ENCODE peak calls at places on chromosome 14, in nine cellular contexts. Z is neural crest cell; J is mesendoderm; C is activated CD4-positive, alpha-beta T cell treated with anti-CD3 and anti-CD28 coated beads, Interleukin-2, amount 50 U/mL, for 4 hours; G is NCI-H345; D is GM20000; Q is HTR-8/SVneo; X is Jurkat, Clone E6-1; K is esophagus muscularis mucosa. B is an unnamed sample.

GRCh38 chr14:100341301-100342031 is 18.3 kb downstream of the SLC25A47 start:
- DNase-seq in C (no peak), Z (no peak), K (no peak), X (no peak), D (peak), Q (peak), J (no peak), G (no peak), B (no peak)

GRCh38 chr14:75441731-75442130 is 13.9 kb downstream of the JDP2 start:
- DNase-seq in G (no peak), D (no peak), K (no peak), C (no peak), Z (no peak), J (peak), X (no peak), Q (no peak), B (no peak)

GRCh38 chr14:92105845-92106094 is 612 bp downstream of the ATXN3 start:
- DNase-seq in J (no peak), Q (no peak), G (no peak), D (no peak), K (peak), Z (peak), X (no peak), C (no peak), B (no peak)

GRCh38 chr14:87391066-87391465 is 601.9 kb downstream of the GALC start:
- DNase-seq in Z (no peak), G (no peak), C (no peak), J (no peak), D (no peak), K (no peak), X (no peak), Q (no peak), B (no peak)

GRCh38 chr14:59018978-59019377 is 169.5 kb upstream of the DAAM1 start:
- DNase-seq in Z (no peak), X (no peak), J (peak), C (no peak), D (no peak), K (no peak), Q (no peak), G (no peak), B (no peak)

GRCh38 chr14:38238332-38238731 is 17.6 kb downstream of the CLEC14A start:
- DNase-seq in J (no peak), Z (no peak), K (no peak), D (no peak), G (no peak), C (no peak), Q (no peak), X (no peak), B (no peak)

GRCh38 chr14:63438065-63438757 is 105.0 kb downstream of the PPP2R5E start:
- DNase-seq in Z (no peak), K (peak), C (peak), X (peak), D (peak), G (no peak), J (peak), Q (peak), B (no peak)

GRCh38 chr14:52790756-52791203 is 627 bp downstream of the GNPNAT1 start:
- DNase-seq in K (no peak), G (no peak), D (no peak), J (no peak), Z (no peak), X (no peak), C (peak), Q (no peak), B (no peak)

GRCh38 chr14:65791551-65791981 is 379.0 kb downstream of the FUT8 start:
- DNase-seq in J (no peak), K (no peak), X (peak), D (peak), Q (peak), G (no peak), Z (no peak), C (no peak), B (no peak)

GRCh38 chr14:35215110-35215872 is 76.9 kb upstream of the PSMA6 start:
- DNase-seq in K (no peak), J (peak), X (no peak), Z (no peak), D (peak), C (no peak), Q (peak), G (no peak), B (no peak)

GRCh38 chr14:50371546-50371945 is 25.1 kb downstream of the CDKL1 start:
- DNase-seq in J (no peak), C (no peak), K (no peak), Z (no peak), D (no peak), Q (no peak), G (no peak), X (no peak), B (no peak)

GRCh38 chr14:62914025-62914424 is 131.2 kb downstream of the KCNH5 start:
- DNase-seq in C (no peak), K (no peak), X (no peak), D (no peak), J (no peak), Z (no peak), Q (peak), G (no peak), B (no peak)

GRCh38 chr14:32648434-32648833 is 290.2 kb upstream of the NPAS3 start:
- DNase-seq in J (no peak), Q (no peak), X (no peak), G (no peak), Z (no peak), D (no peak), K (no peak), C (no peak), B (no peak)

GRCh38 chr14:71181215-71182003 is 274.1 kb downstream of the PCNX1 start:
- DNase-seq in X (no peak), K (no peak), G (no peak), D (no peak), Z (no peak), J (no peak), C (no peak), Q (no peak), B (no peak)

GRCh38 chr14:32109676-32110075 is 32.6 kb downstream of the ARHGAP5 start:
- DNase-seq in Z (no peak), X (no peak), K (no peak), J (no peak), G (no peak), D (no peak), C (no peak), Q (no peak), B (no peak)

GRCh38 chr14:49879683-49880204 is 13.1 kb upstream of the ARF6 start:
- DNase-seq in K (no peak), D (peak), G (peak), X (peak), Q (peak), J (peak), C (peak), Z (no peak), B (no peak)

GRCh38 chr14:55120466-55121144 is 8.4 kb upstream of the LGALS3 start:
- DNase-seq in G (no peak), J (peak), C (no peak), K (no peak), D (no peak), Z (no peak), X (no peak), Q (no peak), B (no peak)

GRCh38 chr14:54650331-54651017 is 83.5 kb downstream of the SAMD4A start:
- DNase-seq in K (no peak), J (peak), Q (no peak), X (no peak), D (no peak), Z (no peak), C (no peak), G (no peak), B (no peak)

GRCh38 chr14:90979451-90979850 is 81.0 kb downstream of the RPS6KA5 start:
- DNase-seq in Z (no peak), G (no peak), D (no peak), K (no peak), J (no peak), C (no peak), Q (no peak), X (no peak), B (no peak)

GRCh38 chr14:96177766-96178377 is 26.8 kb upstream of the BDKRB2 start:
- DNase-seq in G (no peak), C (no peak), Z (no peak), D (peak), Q (no peak), J (no peak), K (no peak), X (no peak), B (no peak)

GRCh38 chr14:32594766-32595165 is 265.7 kb downstream of the AKAP6 start:
- DNase-seq in J (no peak), G (no peak), Q (peak), K (no peak), X (no peak), D (no peak), Z (no peak), C (no peak), B (no peak)

GRCh38 chr14:94175403-94176146 is 1.5 kb downstream of the PPP4R4 start:
- DNase-seq in Q (no peak), C (no peak), D (no peak), X (no peak), Z (no peak), J (no peak), G (no peak), K (no peak), B (no peak)

GRCh38 chr14:49598479-49599301 is at the start of gene LRR1:
- DNase-seq in Q (peak), D (peak), K (peak), Z (peak), X (peak), J (peak), G (peak), C (peak), B (peak)

GRCh38 chr14:51327376-51327775 is 87.3 kb downstream of the TMX1 start:
- DNase-seq in G (no peak), Z (no peak), K (peak), J (no peak), C (no peak), Q (no peak), X (no peak), D (no peak), B (no peak)

GRCh38 chr14:49679271-49679670 is 8.7 kb downstream of the POLE2 start:
- DNase-seq in G (no peak), C (no peak), Q (no peak), J (no peak), X (no peak), K (no peak), D (no peak), Z (no peak), B (no peak)

GRCh38 chr14:88005978-88006851 is 1.3 kb downstream of the GPR65 start:
- DNase-seq in Q (no peak), C (peak), X (peak), G (no peak), J (no peak), Z (no peak), D (peak), K (no peak), B (no peak)

GRCh38 chr14:55705651-55706340 is 125.8 kb downstream of the KTN1 start:
- DNase-seq in G (peak), K (peak), J (no peak), X (peak), C (no peak), Z (no peak), Q (no peak), D (no peak), B (no peak)

GRCh38 chr14:62097072-62097471 is 334.9 kb downstream of the SNAPC1 start:
- DNase-seq in K (no peak), J (no peak), Q (no peak), D (no peak), Z (no peak), C (no peak), G (no peak), X (no peak), B (no peak)

GRCh38 chr14:94342334-94342934 is 19.3 kb upstream of the SERPINA6 start:
- DNase-seq in X (no peak), D (no peak), J (no peak), G (peak), Z (no peak), Q (peak), K (peak), C (no peak), B (no peak)

GRCh38 chr14:30005114-30005698 is 77.6 kb upstream of the PRKD1 start:
- DNase-seq in X (peak), D (no peak), K (no peak), G (peak), J (peak), Z (no peak), C (no peak), Q (peak), B (no peak)

GRCh38 chr14:100864960-100865681 is 38.4 kb downstream of the RTL1 start:
- DNase-seq in G (no peak), D (no peak), Q (no peak), J (no peak), X (no peak), K (no peak), Z (no peak), C (no peak), B (no peak)

GRCh38 chr14:95026851-95027463 is 130.4 kb downstream of the DICER1 start:
- DNase-seq in D (no peak), Q (no peak), J (no peak), G (peak), Z (no peak), K (peak), C (no peak), X (no peak), B (no peak)

GRCh38 chr14:54866588-54866987 is 36.0 kb downstream of the GCH1 start:
- DNase-seq in G (no peak), X (no peak), D (no peak), Q (peak), Z (no peak), K (no peak), J (no peak), C (no peak), B (no peak)

GRCh38 chr14:77139022-77139421 is 2.6 kb downstream of the ZDHHC22 start:
- DNase-seq in Z (no peak), Q (no peak), K (no peak), D (no peak), J (no peak), X (no peak), C (no peak), G (no peak), B (no peak)

GRCh38 chr14:51922624-51923023 is 62.2 kb downstream of the GNG2 start:
- DNase-seq in X (no peak), K (no peak), Z (peak), C (no peak), Q (no peak), D (no peak), J (no peak), G (no peak), B (no peak)

GRCh38 chr14:71956920-71957563 is 24.8 kb downstream of the RGS6 start:
- DNase-seq in C (no peak), Z (no peak), X (no peak), G (no peak), Q (no peak), J (no peak), D (no peak), K (no peak), B (no peak)

B was measured in type B pancreatic cell.